ENCODE peak calls at places on chromosome 20, in four cellular contexts. P is fibroblast of mammary gland; K is NCI-H2029; X is stimulated activated CD4-positive, alpha-beta T cell treated with anti-CD3 and anti-CD28 coated beads, Interleukin-1b, Interleukin-23, amount 100 ng/mL, for 1 hour. S is an unnamed sample.
A peak's percentile ranks its signal among the peaks of the same experiment; 100 is the strongest.

GRCh38 chr20:20085071-20085470 is 32.7 kb downstream of the CFAP61 start:
- DNase-seq in P (peak; percentile 16), K (no peak), X (no peak), S (no peak)

GRCh38 chr20:39660251-39660650 is 698.1 kb downstream of the DHX35 start:
- DNase-seq in P (peak; percentile 59), K (no peak), X (no peak), S (no peak)

GRCh38 chr20:40233401-40233800 is 455.6 kb downstream of the MAFB start:
- DNase-seq in P (peak; percentile 68), K (no peak), X (no peak), S (no peak)

GRCh38 chr20:62607366-62608217 is 34.7 kb upstream of the SLCO4A1 start:
- DNase-seq in P (no peak), K (no peak), X (no peak), S (no peak)

GRCh38 chr20:44302026-44302669 is 8.9 kb downstream of the FITM2 start:
- DNase-seq in P (no peak), K (peak; percentile 63), X (no peak), S (no peak)

GRCh38 chr20:40571625-40572024 is 117.4 kb downstream of the MAFB start:
- DNase-seq in P (no peak), K (no peak), X (no peak), S (no peak)

GRCh38 chr20:19786311-19786710 is 28.3 kb downstream of the RIN2 start:
- DNase-seq in P (peak; percentile 93), K (peak; percentile 84), X (no peak), S (no peak)

GRCh38 chr20:25269057-25269832 is 21.4 kb downstream of the PYGB start:
- DNase-seq in P (no peak), K (no peak), X (no peak), S (no peak)

GRCh38 chr20:15600565-15600964 is 972.7 kb downstream of the KIF16B start:
- DNase-seq in P (no peak), K (no peak), X (no peak), S (no peak)

GRCh38 chr20:12941025-12941424 is 67.7 kb upstream of the SPTLC3 start:
- DNase-seq in P (peak; percentile 53), K (no peak), X (no peak), S (no peak)

GRCh38 chr20:41862023-41862422 is 243.8 kb upstream of the CHD6 start:
- DNase-seq in P (no peak), K (no peak), X (no peak), S (no peak)

GRCh38 chr20:44609006-44609510 is 26.7 kb downstream of the PKIG start:
- DNase-seq in P (no peak), K (no peak), X (no peak), S (no peak)

GRCh38 chr20:23048283-23049200 is 930 bp downstream of the THBD start:
- DNase-seq in P (peak; percentile 44), K (peak; percentile 60), X (no peak), S (no peak)